ENCODE peak calls at places on chromosome 11, in ten cellular contexts. One of them, this sample, is unnamed.

GRCh38 chr11:299081-299891 is at the start of gene IFITM5:
- DNase-seq in trophoblast cell: no peak
- DNase-seq in sigmoid colon: peak; percentile 64
- DNase-seq in heart right ventricle: no peak
- DNase-seq in Karpas-422: no peak
- DNase-seq in CD4-positive, alpha-beta T cell: no peak
- DNase-seq in SK-N-SH: no peak
- DNase-seq in brain microvascular endothelial cell: no peak
- DNase-seq in right cardiac atrium: peak; percentile 14
- DNase-seq in mesendoderm: no peak
- DNase-seq in this sample: no peak

GRCh38 chr11:106263527-106263926 is 186.1 kb downstream of the AASDHPPT start:
- DNase-seq in trophoblast cell: no peak
- DNase-seq in sigmoid colon: no peak
- DNase-seq in heart right ventricle: no peak
- DNase-seq in Karpas-422: no peak
- DNase-seq in CD4-positive, alpha-beta T cell: no peak
- DNase-seq in SK-N-SH: no peak
- DNase-seq in brain microvascular endothelial cell: no peak
- DNase-seq in right cardiac atrium: no peak
- DNase-seq in mesendoderm: no peak
- DNase-seq in this sample: no peak

GRCh38 chr11:120832609-120833221 is 191.2 kb upstream of the TBCEL start:
- DNase-seq in trophoblast cell: no peak
- DNase-seq in sigmoid colon: no peak
- DNase-seq in heart right ventricle: no peak
- DNase-seq in Karpas-422: no peak
- DNase-seq in CD4-positive, alpha-beta T cell: no peak
- DNase-seq in SK-N-SH: no peak
- DNase-seq in brain microvascular endothelial cell: no peak
- DNase-seq in right cardiac atrium: no peak
- DNase-seq in mesendoderm: no peak
- DNase-seq in this sample: peak; percentile 33

GRCh38 chr11:18365736-18366135 is 28.6 kb upstream of the LDHA start:
- DNase-seq in trophoblast cell: peak; percentile 77
- DNase-seq in sigmoid colon: no peak
- DNase-seq in heart right ventricle: no peak
- DNase-seq in Karpas-422: no peak
- DNase-seq in CD4-positive, alpha-beta T cell: no peak
- DNase-seq in SK-N-SH: peak; percentile 31
- DNase-seq in brain microvascular endothelial cell: no peak
- DNase-seq in right cardiac atrium: no peak
- DNase-seq in mesendoderm: no peak
- DNase-seq in this sample: no peak

GRCh38 chr11:76795936-76796441 is 12.8 kb downstream of the TSKU start:
- DNase-seq in trophoblast cell: no peak
- DNase-seq in sigmoid colon: peak; percentile 63
- DNase-seq in heart right ventricle: no peak
- DNase-seq in Karpas-422: no peak
- DNase-seq in CD4-positive, alpha-beta T cell: no peak
- DNase-seq in SK-N-SH: no peak
- DNase-seq in brain microvascular endothelial cell: no peak
- DNase-seq in right cardiac atrium: no peak
- DNase-seq in mesendoderm: no peak
- DNase-seq in this sample: no peak

GRCh38 chr11:69101792-69102152 is 53.0 kb downstream of the TPCN2 start:
- DNase-seq in trophoblast cell: no peak
- DNase-seq in sigmoid colon: no peak
- DNase-seq in heart right ventricle: no peak
- DNase-seq in Karpas-422: no peak
- DNase-seq in CD4-positive, alpha-beta T cell: no peak
- DNase-seq in SK-N-SH: no peak
- DNase-seq in brain microvascular endothelial cell: no peak
- DNase-seq in right cardiac atrium: no peak
- DNase-seq in mesendoderm: no peak
- DNase-seq in this sample: no peak

GRCh38 chr11:1263036-1263435 is 40.2 kb downstream of the MUC5B start:
- DNase-seq in trophoblast cell: no peak
- DNase-seq in sigmoid colon: no peak
- DNase-seq in heart right ventricle: no peak
- DNase-seq in Karpas-422: peak; percentile 42
- DNase-seq in CD4-positive, alpha-beta T cell: no peak
- DNase-seq in SK-N-SH: no peak
- DNase-seq in brain microvascular endothelial cell: no peak
- DNase-seq in right cardiac atrium: peak; percentile 14
- DNase-seq in mesendoderm: no peak
- DNase-seq in this sample: no peak

GRCh38 chr11:110921742-110922200 is 209.5 kb upstream of the ARHGAP20 start:
- DNase-seq in trophoblast cell: no peak
- DNase-seq in sigmoid colon: peak; percentile 64
- DNase-seq in heart right ventricle: no peak
- DNase-seq in Karpas-422: no peak
- DNase-seq in CD4-positive, alpha-beta T cell: no peak
- DNase-seq in SK-N-SH: no peak
- DNase-seq in brain microvascular endothelial cell: no peak
- DNase-seq in right cardiac atrium: peak; percentile 18
- DNase-seq in mesendoderm: peak; percentile 88
- DNase-seq in this sample: no peak

GRCh38 chr11:113401718-113402117 is 14.1 kb downstream of the ANKK1 start:
- DNase-seq in trophoblast cell: no peak
- DNase-seq in sigmoid colon: no peak
- DNase-seq in heart right ventricle: peak; percentile 80
- DNase-seq in Karpas-422: no peak
- DNase-seq in CD4-positive, alpha-beta T cell: no peak
- DNase-seq in SK-N-SH: peak; percentile 91
- DNase-seq in brain microvascular endothelial cell: no peak
- DNase-seq in right cardiac atrium: peak; percentile 75
- DNase-seq in mesendoderm: no peak
- DNase-seq in this sample: peak; percentile 18

GRCh38 chr11:110297726-110298297 is 1.4 kb upstream of the RDX start:
- DNase-seq in trophoblast cell: no peak
- DNase-seq in sigmoid colon: no peak
- DNase-seq in heart right ventricle: no peak
- DNase-seq in Karpas-422: no peak
- DNase-seq in CD4-positive, alpha-beta T cell: no peak
- DNase-seq in SK-N-SH: no peak
- DNase-seq in brain microvascular endothelial cell: no peak
- DNase-seq in right cardiac atrium: no peak
- DNase-seq in mesendoderm: peak; percentile 66
- DNase-seq in this sample: no peak

GRCh38 chr11:37141707-37142106 is 543.7 kb upstream of the RAG2 start:
- DNase-seq in trophoblast cell: no peak
- DNase-seq in sigmoid colon: no peak
- DNase-seq in heart right ventricle: no peak
- DNase-seq in Karpas-422: no peak
- DNase-seq in CD4-positive, alpha-beta T cell: no peak
- DNase-seq in SK-N-SH: no peak
- DNase-seq in brain microvascular endothelial cell: no peak
- DNase-seq in right cardiac atrium: no peak
- DNase-seq in mesendoderm: peak; percentile 46
- DNase-seq in this sample: no peak

GRCh38 chr11:124864176-124864891 is 898 bp upstream of the ROBO3 start:
- DNase-seq in trophoblast cell: no peak
- DNase-seq in sigmoid colon: peak; percentile 49
- DNase-seq in heart right ventricle: no peak
- DNase-seq in Karpas-422: no peak
- DNase-seq in CD4-positive, alpha-beta T cell: no peak
- DNase-seq in SK-N-SH: no peak
- DNase-seq in brain microvascular endothelial cell: no peak
- DNase-seq in right cardiac atrium: no peak
- DNase-seq in mesendoderm: no peak
- DNase-seq in this sample: no peak

GRCh38 chr11:108093128-108093904 is 28.1 kb upstream of the ACAT1 start:
- DNase-seq in trophoblast cell: no peak
- DNase-seq in sigmoid colon: no peak
- DNase-seq in heart right ventricle: no peak
- DNase-seq in Karpas-422: no peak
- DNase-seq in CD4-positive, alpha-beta T cell: no peak
- DNase-seq in SK-N-SH: no peak
- DNase-seq in brain microvascular endothelial cell: no peak
- DNase-seq in right cardiac atrium: no peak
- DNase-seq in mesendoderm: peak; percentile 69
- DNase-seq in this sample: no peak

GRCh38 chr11:3611976-3612678 is 29.7 kb downstream of the ART5 start:
- DNase-seq in trophoblast cell: no peak
- DNase-seq in sigmoid colon: no peak
- DNase-seq in heart right ventricle: no peak
- DNase-seq in Karpas-422: no peak
- DNase-seq in CD4-positive, alpha-beta T cell: no peak
- DNase-seq in SK-N-SH: no peak
- DNase-seq in brain microvascular endothelial cell: no peak
- DNase-seq in right cardiac atrium: no peak
- DNase-seq in mesendoderm: no peak
- DNase-seq in this sample: no peak

DNA sequence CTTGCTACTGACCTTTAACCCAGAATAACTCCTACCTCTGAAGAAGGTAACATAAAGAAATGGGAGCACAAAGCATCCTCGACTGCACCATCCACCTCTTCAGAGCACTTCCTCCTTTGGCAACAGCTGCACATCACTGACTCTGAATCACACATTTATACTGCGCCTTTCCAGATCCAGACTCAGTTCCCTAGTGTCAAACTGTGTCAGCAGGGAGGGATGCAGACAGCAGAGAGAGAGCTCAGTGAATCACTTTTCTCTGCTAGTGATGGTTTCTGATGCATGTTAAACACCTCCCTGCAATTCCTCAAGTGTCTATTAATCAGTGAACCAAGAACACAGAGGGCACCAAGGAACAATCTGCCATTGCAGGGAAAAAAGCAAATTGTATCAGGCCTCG is 118.9 kb downstream of the PLEKHA7 start:
- DNase-seq in trophoblast cell: no peak
- DNase-seq in sigmoid colon: no peak
- DNase-seq in heart right ventricle: no peak
- DNase-seq in Karpas-422: peak; percentile 43
- DNase-seq in CD4-positive, alpha-beta T cell: no peak
- DNase-seq in SK-N-SH: no peak
- DNase-seq in brain microvascular endothelial cell: no peak
- DNase-seq in right cardiac atrium: no peak
- DNase-seq in mesendoderm: no peak
- DNase-seq in this sample: no peak
- H3K27ac ChIP-seq in trophoblast cell: no peak overlapping the region
- H3K27ac ChIP-seq in sigmoid colon: no peak overlapping the region
- H3K27ac ChIP-seq in heart right ventricle: no peak overlapping the region
- H3K27ac ChIP-seq in Karpas-422: no peak overlapping the region
- H3K27ac ChIP-seq in CD4-positive, alpha-beta T cell: no peak overlapping the region
- H3K27ac ChIP-seq in SK-N-SH: no peak overlapping the region
- H3K27ac ChIP-seq in brain microvascular endothelial cell: no peak overlapping the region
- H3K27ac ChIP-seq in right cardiac atrium: no peak overlapping the region
- H3K27ac ChIP-seq in mesendoderm: no peak overlapping the region
- H3K27ac ChIP-seq in this sample: no peak overlapping the region

DNA sequence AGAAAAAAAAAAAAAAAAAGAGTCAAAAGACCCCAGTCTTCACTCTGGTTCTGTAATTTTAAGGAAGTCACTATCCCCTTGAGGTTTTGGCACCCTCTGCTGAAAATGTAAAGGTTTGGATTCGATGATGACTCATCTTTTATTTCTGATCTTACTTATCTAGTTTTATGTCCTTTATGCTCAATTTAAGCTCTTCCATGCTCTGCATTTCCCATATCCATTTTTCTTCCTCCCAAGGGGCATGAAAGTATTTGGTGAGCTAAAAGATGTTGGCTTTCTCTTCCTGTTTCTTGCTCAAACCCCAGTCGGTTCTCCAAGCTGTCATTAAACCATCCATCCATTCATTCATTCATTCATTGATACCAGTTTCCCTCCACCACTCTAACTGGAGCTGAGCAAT is 61.0 kb upstream of the CDON start:
- DNase-seq in trophoblast cell: no peak
- DNase-seq in sigmoid colon: no peak
- DNase-seq in heart right ventricle: no peak
- DNase-seq in Karpas-422: no peak
- DNase-seq in CD4-positive, alpha-beta T cell: no peak
- DNase-seq in SK-N-SH: no peak
- DNase-seq in brain microvascular endothelial cell: no peak
- DNase-seq in right cardiac atrium: no peak
- DNase-seq in mesendoderm: no peak
- DNase-seq in this sample: no peak
- H3K27ac ChIP-seq in trophoblast cell: no peak overlapping the region
- H3K27ac ChIP-seq in sigmoid colon: peak overlapping the region; percentile 81
- H3K27ac ChIP-seq in heart right ventricle: no peak overlapping the region
- H3K27ac ChIP-seq in Karpas-422: no peak overlapping the region
- H3K27ac ChIP-seq in CD4-positive, alpha-beta T cell: no peak overlapping the region
- H3K27ac ChIP-seq in SK-N-SH: no peak overlapping the region
- H3K27ac ChIP-seq in brain microvascular endothelial cell: no peak overlapping the region
- H3K27ac ChIP-seq in right cardiac atrium: no peak overlapping the region
- H3K27ac ChIP-seq in mesendoderm: no peak overlapping the region
- H3K27ac ChIP-seq in this sample: no peak overlapping the region

GRCh38 chr11:78292109-78292803 is 103.5 kb downstream of the USP35 start:
- DNase-seq in trophoblast cell: no peak
- DNase-seq in sigmoid colon: no peak
- DNase-seq in heart right ventricle: no peak
- DNase-seq in Karpas-422: no peak
- DNase-seq in CD4-positive, alpha-beta T cell: no peak
- DNase-seq in SK-N-SH: no peak
- DNase-seq in brain microvascular endothelial cell: no peak
- DNase-seq in right cardiac atrium: no peak
- DNase-seq in mesendoderm: no peak
- DNase-seq in this sample: no peak
- H3K27ac ChIP-seq in trophoblast cell: no peak overlapping the region
- H3K27ac ChIP-seq in sigmoid colon: no peak overlapping the region
- H3K27ac ChIP-seq in heart right ventricle: no peak overlapping the region
- H3K27ac ChIP-seq in Karpas-422: no peak overlapping the region
- H3K27ac ChIP-seq in CD4-positive, alpha-beta T cell: no peak overlapping the region
- H3K27ac ChIP-seq in SK-N-SH: no peak overlapping the region
- H3K27ac ChIP-seq in brain microvascular endothelial cell: no peak overlapping the region
- H3K27ac ChIP-seq in right cardiac atrium: no peak overlapping the region
- H3K27ac ChIP-seq in mesendoderm: no peak overlapping the region
- H3K27ac ChIP-seq in this sample: peak overlapping the region; percentile 45

GRCh38 chr11:62787005-62787759 is at the start of gene TMEM179B:
- DNase-seq in trophoblast cell: peak; percentile 99
- DNase-seq in sigmoid colon: peak; percentile 99
- DNase-seq in heart right ventricle: peak; percentile 99
- DNase-seq in Karpas-422: peak; percentile 100
- DNase-seq in CD4-positive, alpha-beta T cell: peak; percentile 95
- DNase-seq in SK-N-SH: peak; percentile 97
- DNase-seq in brain microvascular endothelial cell: peak; percentile 98
- DNase-seq in right cardiac atrium: peak; percentile 98
- DNase-seq in mesendoderm: peak; percentile 99
- DNase-seq in this sample: peak; percentile 82

GRCh38 chr11:62788991-62789390 is 1.8 kb downstream of the TMEM179B start:
- DNase-seq in trophoblast cell: no peak
- DNase-seq in sigmoid colon: no peak
- DNase-seq in heart right ventricle: no peak
- DNase-seq in Karpas-422: no peak
- DNase-seq in CD4-positive, alpha-beta T cell: no peak
- DNase-seq in SK-N-SH: no peak
- DNase-seq in brain microvascular endothelial cell: no peak
- DNase-seq in right cardiac atrium: no peak
- DNase-seq in mesendoderm: peak; percentile 55
- DNase-seq in this sample: no peak

GRCh38 chr11:62791501-62792192 is at the start of gene TMEM223:
- DNase-seq in trophoblast cell: peak; percentile 79
- DNase-seq in sigmoid colon: peak; percentile 94
- DNase-seq in heart right ventricle: peak; percentile 90
- DNase-seq in Karpas-422: peak; percentile 95
- DNase-seq in CD4-positive, alpha-beta T cell: peak; percentile 92
- DNase-seq in SK-N-SH: peak; percentile 96
- DNase-seq in brain microvascular endothelial cell: peak; percentile 68
- DNase-seq in right cardiac atrium: peak; percentile 92
- DNase-seq in mesendoderm: peak; percentile 89
- DNase-seq in this sample: peak; percentile 69

GRCh38 chr11:62789576-62789975 is 2.2 kb downstream of the TMEM223 start:
- DNase-seq in trophoblast cell: no peak
- DNase-seq in sigmoid colon: no peak
- DNase-seq in heart right ventricle: no peak
- DNase-seq in Karpas-422: no peak
- DNase-seq in CD4-positive, alpha-beta T cell: no peak
- DNase-seq in SK-N-SH: no peak
- DNase-seq in brain microvascular endothelial cell: no peak
- DNase-seq in right cardiac atrium: no peak
- DNase-seq in mesendoderm: no peak
- DNase-seq in this sample: no peak

GRCh38 chr11:62786318-62787004 is 741 bp upstream of the TMEM179B start:
- DNase-seq in trophoblast cell: peak; percentile 86
- DNase-seq in sigmoid colon: peak; percentile 95
- DNase-seq in heart right ventricle: peak; percentile 91
- DNase-seq in Karpas-422: peak; percentile 94
- DNase-seq in CD4-positive, alpha-beta T cell: peak; percentile 82
- DNase-seq in SK-N-SH: peak; percentile 94
- DNase-seq in brain microvascular endothelial cell: peak; percentile 75
- DNase-seq in right cardiac atrium: peak; percentile 88
- DNase-seq in mesendoderm: peak; percentile 95
- DNase-seq in this sample: peak; percentile 66
- H3K27ac ChIP-seq in trophoblast cell: peak overlapping the region; percentile 91
- H3K27ac ChIP-seq in sigmoid colon: peak overlapping the region; percentile 95
- H3K27ac ChIP-seq in heart right ventricle: peak overlapping the region; percentile 93
- H3K27ac ChIP-seq in Karpas-422: peak overlapping the region; percentile 70
- H3K27ac ChIP-seq in CD4-positive, alpha-beta T cell: peak overlapping the region; percentile 92
- H3K27ac ChIP-seq in SK-N-SH: peak overlapping the region; percentile 65
- H3K27ac ChIP-seq in brain microvascular endothelial cell: peak overlapping the region; percentile 65
- H3K27ac ChIP-seq in right cardiac atrium: peak overlapping the region; percentile 93
- H3K27ac ChIP-seq in mesendoderm: peak overlapping the region; percentile 89
- H3K27ac ChIP-seq in this sample: peak overlapping the region; percentile 95